ENCODE peak calls at places on chromosome 17, in five cellular contexts. H is GM12878, J is MM.1S, D is AG09319, G is lower lobe of right lung. Q is an unnamed sample.

GRCh38 chr17:64145460-64145750 is 15.5 kb upstream of the ERN1 start:
- DNase-seq in G (no peak), H (no peak), J (no peak), D (no peak), Q (no peak)

GRCh38 chr17:37399404-37399803 is 7.2 kb downstream of the ACACA start:
- DNase-seq in D (no peak), H (no peak), J (no peak), G (no peak), Q (no peak)

GRCh38 chr17:28042721-28043291 is 329 bp downstream of the NLK start:
- DNase-seq in G (no peak), D (no peak), J (no peak), H (no peak), Q (no peak)

GRCh38 chr17:35018814-35019213 is 38.5 kb downstream of the LIG3 start:
- DNase-seq in G (no peak), J (no peak), H (no peak), D (no peak), Q (no peak)

GRCh38 chr17:74779948-74780400 is 3.8 kb upstream of the NAT9 start:
- DNase-seq in G (peak; percentile 85), J (no peak), H (peak; percentile 63), D (no peak), Q (no peak)

GRCh38 chr17:29526322-29526721 is 40.5 kb downstream of the ABHD15 start:
- DNase-seq in G (no peak), H (no peak), D (no peak), J (no peak), Q (no peak)

GRCh38 chr17:79814966-79815835 is 18.3 kb upstream of the CBX8 start:
- DNase-seq in G (peak; percentile 83), J (no peak), D (no peak), H (no peak), Q (no peak)

GRCh38 chr17:2347805-2348685 is 10.7 kb downstream of the SGSM2 start:
- DNase-seq in J (no peak), G (peak; percentile 53), D (peak; percentile 64), H (no peak), Q (no peak)

GRCh38 chr17:7060165-7060890 is 16.4 kb upstream of the SLC16A11 start:
- DNase-seq in G (no peak), H (no peak), J (peak; percentile 5), D (no peak), Q (no peak)

GRCh38 chr17:74865504-74866197 is 6.0 kb upstream of the GRIN2C start:
- DNase-seq in J (no peak), D (no peak), H (no peak), G (peak; percentile 44), Q (peak; percentile 43)

GRCh38 chr17:15777297-15777696 is 45.2 kb downstream of the TBC1D26 start:
- DNase-seq in G (no peak), D (no peak), H (no peak), J (no peak), Q (no peak)

GRCh38 chr17:39845052-39845976 is 18.8 kb downstream of the IKZF3 start:
- DNase-seq in J (no peak), G (no peak), D (no peak), H (no peak), Q (no peak)

GRCh38 chr17:59067340-59067739 is 39.3 kb downstream of the TRIM37 start:
- DNase-seq in H (no peak), D (no peak), G (no peak), J (no peak), Q (no peak)
- TF ChIP-seq CTCF in H (no peak), D (no peak), G (no peak), J (no peak), Q (no peak)

DNA sequence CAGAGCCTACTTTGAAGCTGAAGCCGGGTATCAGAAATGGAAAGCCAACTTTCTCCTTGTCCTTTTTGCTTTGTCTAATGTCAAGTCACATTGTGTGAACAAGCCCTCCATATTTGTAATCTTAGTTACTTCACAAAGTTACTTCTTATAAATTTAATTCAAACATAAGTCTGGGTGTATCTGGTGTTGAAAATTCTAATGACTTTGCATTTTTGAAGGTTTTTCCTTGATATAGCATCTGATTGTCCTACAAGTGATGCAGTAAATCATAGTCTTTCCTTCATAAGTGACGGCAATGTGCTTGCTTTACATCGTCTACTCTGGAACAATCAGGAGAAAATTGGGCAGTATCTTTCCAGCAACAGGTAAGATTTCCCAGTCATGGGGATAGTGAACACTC is 36.9 kb downstream of the OMG start:
- DNase-seq in D (no peak), H (no peak), G (no peak), J (no peak), Q (no peak)
- TF ChIP-seq CTCF in D (no peak), H (no peak), G (no peak), J (no peak), Q (no peak)

DNA sequence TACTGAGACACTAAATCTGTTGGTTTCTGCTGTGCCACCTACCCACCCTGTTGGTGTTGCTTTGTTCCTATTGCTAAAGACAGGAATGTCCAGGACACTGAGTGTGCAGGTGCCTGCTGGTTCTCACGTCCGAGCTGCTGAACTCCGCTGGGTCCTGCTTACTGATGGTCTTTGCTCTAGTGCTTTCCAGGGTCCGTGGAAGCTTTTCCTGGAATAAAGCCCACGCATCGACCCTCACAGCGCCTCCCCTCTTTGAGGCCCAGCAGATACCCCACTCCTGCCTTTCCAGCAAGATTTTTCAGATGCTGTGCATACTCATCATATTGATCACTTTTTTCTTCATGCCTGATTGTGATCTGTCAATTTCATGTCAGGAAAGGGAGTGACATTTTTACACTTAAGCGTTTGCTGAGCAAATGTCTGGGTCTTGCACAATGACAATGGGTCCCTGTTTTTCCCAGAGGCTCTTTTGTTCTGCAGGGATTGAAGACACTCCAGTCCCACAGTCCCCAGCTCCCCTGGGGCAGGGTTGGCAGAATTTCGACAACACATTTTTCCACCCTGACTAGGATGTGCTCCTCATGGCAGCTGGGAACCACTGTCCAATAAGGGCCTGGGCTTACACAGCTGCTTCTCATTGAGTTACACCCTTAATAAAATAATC is 14.6 kb downstream of the STH start:
- DNase-seq in D (no peak), J (no peak), H (no peak), G (no peak), Q (no peak)
- TF ChIP-seq CTCF in D (no peak), J (no peak), H (no peak), G (no peak), Q (no peak)

DNA sequence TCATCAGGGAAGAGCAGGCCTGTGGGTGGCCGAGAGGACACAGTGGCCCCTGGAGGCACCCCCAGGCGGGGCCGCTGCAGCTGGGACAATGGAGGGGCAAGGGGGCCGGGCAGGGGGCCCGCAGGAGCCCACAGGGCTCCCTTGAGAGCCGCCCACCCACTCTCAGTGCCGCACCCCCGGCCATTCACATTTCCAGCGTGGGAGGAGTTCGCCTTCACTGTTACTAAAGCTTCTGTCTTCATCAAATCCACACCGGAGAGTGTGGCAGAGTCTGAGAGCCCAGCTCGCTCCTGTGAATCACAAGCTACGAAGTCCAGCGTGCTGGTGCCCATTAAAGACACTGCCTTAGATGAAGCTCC is 20.9 kb upstream of the PVALEF start:
- DNase-seq in G (no peak), H (no peak), J (no peak), D (no peak), Q (no peak)
- TF ChIP-seq CTCF in G (no peak), H (no peak), J (no peak), D (no peak), Q (no peak)

DNA sequence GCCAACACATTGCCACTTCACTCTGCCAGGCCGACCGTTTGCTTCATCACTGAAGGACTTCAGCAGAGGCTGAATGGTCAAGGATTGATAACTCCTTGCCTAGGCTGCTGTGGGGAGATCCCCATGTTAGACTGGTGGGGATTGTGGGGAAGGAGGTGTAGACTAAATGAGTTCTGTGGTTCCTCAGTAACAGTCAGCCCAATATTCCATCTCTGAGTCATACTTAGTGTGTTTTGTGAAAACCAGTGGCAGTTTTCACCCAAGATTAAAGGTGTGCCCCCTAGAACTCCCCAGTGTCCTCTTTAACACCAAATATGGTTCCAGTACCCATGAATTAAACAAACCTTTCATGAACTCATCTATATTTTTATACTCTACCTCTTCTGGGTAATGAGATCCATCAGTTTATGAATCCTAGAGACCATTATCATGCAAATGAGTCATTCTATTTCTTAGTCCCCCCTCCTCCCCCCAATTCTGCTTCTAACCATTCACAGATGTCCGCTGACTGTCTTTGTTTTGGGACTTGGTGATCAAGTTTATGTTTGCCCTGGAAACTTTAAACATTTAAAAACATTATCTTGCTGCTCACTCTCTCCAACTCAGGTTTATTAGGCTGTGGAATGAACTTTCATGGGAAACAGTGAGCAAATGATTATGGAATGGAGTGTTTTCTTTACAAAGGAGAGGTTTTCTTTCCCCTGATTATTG is 66.8 kb upstream of the GAS7 start:
- DNase-seq in D (peak; percentile 52), J (no peak), H (peak; percentile 23), G (no peak), Q (no peak)
- TF ChIP-seq CTCF in D (no peak), J (no peak), H (no peak), G (no peak), Q (no peak)

DNA sequence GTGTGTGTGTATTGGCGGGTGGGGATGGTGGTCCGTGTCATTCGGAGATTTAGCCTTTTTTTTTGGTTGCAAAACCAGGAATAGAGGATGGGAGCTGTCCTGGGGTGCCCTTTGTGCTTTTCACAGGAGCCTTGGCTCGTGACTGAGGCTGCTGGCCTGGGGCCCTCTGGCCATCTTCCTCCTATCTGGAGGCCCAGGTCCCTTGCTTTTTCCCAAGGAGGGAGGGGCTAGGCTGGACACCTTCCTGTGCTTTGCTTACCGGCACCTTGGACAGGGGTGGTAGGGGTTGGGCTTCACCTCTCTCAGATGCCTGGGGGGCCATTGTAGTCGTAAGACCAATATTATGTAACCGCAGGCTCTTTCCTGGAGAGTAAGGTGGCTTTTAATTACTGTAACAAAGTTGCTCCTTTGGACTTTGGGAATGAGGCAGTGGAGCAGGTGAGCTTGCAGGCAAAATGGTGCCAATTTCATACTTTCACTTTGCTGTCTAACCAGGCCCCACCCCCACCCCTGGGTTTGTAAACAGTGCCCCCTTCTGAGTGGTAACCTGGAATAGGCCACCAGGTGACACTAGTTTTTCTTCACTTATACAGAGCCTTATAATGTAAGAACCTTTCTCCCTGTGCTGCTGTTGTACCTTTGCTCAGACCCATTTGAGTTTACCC is 1.2 kb downstream of the DYNLL2 start:
- DNase-seq in D (no peak), J (peak; percentile 74), H (peak; percentile 19), G (peak; percentile 52), Q (peak; percentile 65)
- TF ChIP-seq CTCF in D (no peak), J (peak; percentile 68), H (peak; percentile 46), G (peak; percentile 22), Q (no peak)

GRCh38 chr17:8951210-8951609 is 14.3 kb downstream of the PIK3R5 start:
- DNase-seq in J (no peak), D (no peak), G (no peak), H (no peak), Q (no peak)
- TF ChIP-seq CTCF in J (no peak), D (no peak), G (no peak), H (no peak), Q (no peak)

DNA sequence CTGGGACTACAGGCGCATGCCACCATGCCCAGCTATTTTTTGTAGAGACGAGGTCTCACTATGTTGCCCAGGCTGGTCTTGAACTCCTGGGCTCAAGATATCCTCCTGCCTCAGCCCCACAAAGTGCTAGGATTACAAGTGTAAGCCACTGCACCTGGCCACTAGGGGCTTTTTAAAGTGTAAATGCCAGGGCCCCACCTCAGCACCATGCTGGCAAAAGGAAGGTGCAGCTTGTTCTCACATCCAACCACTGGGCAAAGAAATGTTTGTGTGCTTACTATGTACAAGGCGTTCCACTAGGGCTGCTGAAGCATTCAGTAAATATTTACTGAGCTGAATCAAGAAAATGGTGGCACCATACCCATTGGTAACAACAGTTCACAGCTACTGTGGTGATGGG is 22.6 kb downstream of the COG1 start:
- DNase-seq in J (no peak), H (no peak), G (no peak), D (no peak), Q (no peak)
- TF ChIP-seq CTCF in J (no peak), H (no peak), G (no peak), D (no peak), Q (no peak)

Q was measured in testis.